ENCODE peak calls at places on chromosomes 5 and 9, in six cellular contexts. D is AG08396; X is stimulated activated CD8-positive, alpha-beta memory T cell treated with anti-CD3 and anti-CD28 coated beads, Interleukin-4, amount 100 ng/mL, for 24 hours; T is EH; F is fibroblast of lung; R is nephron progenitor cell. Q is an unnamed sample.

GRCh38 chr5:75616961-75617660 is 5.9 kb downstream of the ANKDD1B start:
- DNase-seq in F (no peak), X (no peak), T (no peak), R (peak), D (no peak), Q (no peak)

GRCh38 chr9:119273325-119273904 is 95.8 kb downstream of the BRINP1 start:
- DNase-seq in D (no peak), F (no peak), T (no peak), R (no peak), X (no peak), Q (no peak)

GRCh38 chr9:110040788-110041187 is 167.2 kb downstream of the C9orf152 start:
- DNase-seq in T (peak), R (no peak), X (no peak), F (peak), D (peak), Q (no peak)

GRCh38 chr9:16060457-16061129 is 507.8 kb downstream of the CCDC171 start:
- DNase-seq in T (no peak), D (no peak), F (no peak), R (no peak), X (no peak), Q (no peak)

GRCh38 chr5:141605523-141606277 is 13.1 kb downstream of the DIAPH1 start:
- DNase-seq in F (peak), R (no peak), D (no peak), X (peak), T (no peak), Q (peak)

GRCh38 chr5:139137703-139138102 is 60.5 kb downstream of the SIL1 start:
- DNase-seq in X (no peak), F (peak), T (peak), R (no peak), D (no peak), Q (no peak)

GRCh38 chr9:13688223-13688989 is 408.9 kb upstream of the MPDZ start:
- DNase-seq in T (no peak), R (no peak), X (no peak), D (no peak), F (no peak), Q (no peak)

GRCh38 chr9:122383992-122384461 is 13.2 kb downstream of the PTGS1 start:
- DNase-seq in R (no peak), F (peak), D (no peak), X (no peak), T (peak), Q (no peak)

GRCh38 chr5:36403601-36404311 is 102.1 kb upstream of the RANBP3L start:
- DNase-seq in D (no peak), T (peak), R (no peak), X (no peak), F (peak), Q (no peak)

GRCh38 chr9:77989437-77989836 is 42.2 kb downstream of the GNAQ start:
- DNase-seq in R (no peak), T (no peak), X (no peak), D (no peak), F (no peak), Q (no peak)

GRCh38 chr9:134177624-134178393 is 13.4 kb upstream of the RNU6ATAC start:
- DNase-seq in X (no peak), F (no peak), D (no peak), R (no peak), T (no peak), Q (no peak)

GRCh38 chr5:10317825-10318682 is 10.4 kb upstream of the CMBL start:
- DNase-seq in F (no peak), R (no peak), X (no peak), D (no peak), T (peak), Q (no peak)